ENCODE peak calls at places on chromosomes 11 and 22, in five cellular contexts. One of them, this sample, is unnamed.

GRCh38 chr11:78140392-78141077 is 1.1 kb upstream of the ALG8 start:
- DNase-seq in germinal center: no peak
- DNase-seq in left cardiac atrium: no peak
- DNase-seq in lower lobe of right lung: no peak
- DNase-seq in effector CD4-positive, alpha-beta T cell: no peak
- DNase-seq in this sample: no peak

GRCh38 chr11:66002648-66003225 is 434 bp downstream of the BANF1 start:
- DNase-seq in germinal center: peak
- DNase-seq in left cardiac atrium: peak
- DNase-seq in lower lobe of right lung: peak
- DNase-seq in effector CD4-positive, alpha-beta T cell: no peak
- DNase-seq in this sample: no peak

GRCh38 chr11:46845740-46846509 is at the start of gene CKAP5:
- DNase-seq in germinal center: peak
- DNase-seq in left cardiac atrium: peak
- DNase-seq in lower lobe of right lung: peak
- DNase-seq in effector CD4-positive, alpha-beta T cell: peak
- DNase-seq in this sample: peak

GRCh38 chr11:120344302-120345004 is 8.2 kb downstream of the ARHGEF12 start:
- DNase-seq in germinal center: peak
- DNase-seq in left cardiac atrium: no peak
- DNase-seq in lower lobe of right lung: no peak
- DNase-seq in effector CD4-positive, alpha-beta T cell: peak
- DNase-seq in this sample: no peak

GRCh38 chr11:109728056-109728455 is 306.1 kb downstream of the C11orf87 start:
- DNase-seq in germinal center: no peak
- DNase-seq in left cardiac atrium: no peak
- DNase-seq in lower lobe of right lung: no peak
- DNase-seq in effector CD4-positive, alpha-beta T cell: no peak
- DNase-seq in this sample: no peak

GRCh38 chr22:22684605-22685561 is 40.5 kb downstream of the GGTLC2 start:
- DNase-seq in germinal center: peak
- DNase-seq in left cardiac atrium: no peak
- DNase-seq in lower lobe of right lung: no peak
- DNase-seq in effector CD4-positive, alpha-beta T cell: no peak
- DNase-seq in this sample: no peak

GRCh38 chr11:2091112-2091746 is 48.0 kb downstream of the IGF2 start:
- DNase-seq in germinal center: no peak
- DNase-seq in left cardiac atrium: no peak
- DNase-seq in lower lobe of right lung: peak
- DNase-seq in effector CD4-positive, alpha-beta T cell: no peak
- DNase-seq in this sample: no peak

GRCh38 chr22:19880786-19881569 is 26.3 kb upstream of the GNB1L start:
- DNase-seq in germinal center: no peak
- DNase-seq in left cardiac atrium: peak
- DNase-seq in lower lobe of right lung: peak
- DNase-seq in effector CD4-positive, alpha-beta T cell: no peak
- DNase-seq in this sample: no peak

GRCh38 chr11:116642902-116643301 is 129.9 kb downstream of the BUD13 start:
- DNase-seq in germinal center: no peak
- DNase-seq in left cardiac atrium: no peak
- DNase-seq in lower lobe of right lung: no peak
- DNase-seq in effector CD4-positive, alpha-beta T cell: no peak
- DNase-seq in this sample: no peak

GRCh38 chr11:19988598-19988997 is 171.7 kb downstream of the DBX1 start:
- DNase-seq in germinal center: no peak
- DNase-seq in left cardiac atrium: peak
- DNase-seq in lower lobe of right lung: peak
- DNase-seq in effector CD4-positive, alpha-beta T cell: no peak
- DNase-seq in this sample: no peak

GRCh38 chr22:47107431-47107830 is 345.0 kb downstream of the TBC1D22A start:
- DNase-seq in germinal center: no peak
- DNase-seq in left cardiac atrium: no peak
- DNase-seq in lower lobe of right lung: no peak
- DNase-seq in effector CD4-positive, alpha-beta T cell: no peak
- DNase-seq in this sample: no peak

GRCh38 chr11:12556788-12557384 is 117.3 kb upstream of the TEAD1 start:
- DNase-seq in germinal center: no peak
- DNase-seq in left cardiac atrium: peak
- DNase-seq in lower lobe of right lung: peak
- DNase-seq in effector CD4-positive, alpha-beta T cell: no peak
- DNase-seq in this sample: no peak

GRCh38 chr11:33377100-33377851 is 120.1 kb downstream of the HIPK3 start:
- DNase-seq in germinal center: no peak
- DNase-seq in left cardiac atrium: no peak
- DNase-seq in lower lobe of right lung: no peak
- DNase-seq in effector CD4-positive, alpha-beta T cell: no peak
- DNase-seq in this sample: no peak

GRCh38 chr11:44623716-44624491 is 58.4 kb downstream of the CD82 start:
- DNase-seq in germinal center: peak
- DNase-seq in left cardiac atrium: no peak
- DNase-seq in lower lobe of right lung: no peak
- DNase-seq in effector CD4-positive, alpha-beta T cell: no peak
- DNase-seq in this sample: peak

GRCh38 chr11:74770456-74770855 is 21.8 kb downstream of the RNF169 start:
- DNase-seq in germinal center: no peak
- DNase-seq in left cardiac atrium: no peak
- DNase-seq in lower lobe of right lung: no peak
- DNase-seq in effector CD4-positive, alpha-beta T cell: no peak
- DNase-seq in this sample: no peak

GRCh38 chr11:62593434-62594044 is 2.2 kb upstream of the TUT1 start:
- DNase-seq in germinal center: peak
- DNase-seq in left cardiac atrium: peak
- DNase-seq in lower lobe of right lung: peak
- DNase-seq in effector CD4-positive, alpha-beta T cell: peak
- DNase-seq in this sample: peak

GRCh38 chr22:38601221-38601764 is 31.3 kb upstream of the DMC1 start:
- DNase-seq in germinal center: no peak
- DNase-seq in left cardiac atrium: no peak
- DNase-seq in lower lobe of right lung: no peak
- DNase-seq in effector CD4-positive, alpha-beta T cell: no peak
- DNase-seq in this sample: no peak

GRCh38 chr11:122663764-122664163 is 8.2 kb downstream of the UBASH3B start:
- DNase-seq in germinal center: no peak
- DNase-seq in left cardiac atrium: no peak
- DNase-seq in lower lobe of right lung: no peak
- DNase-seq in effector CD4-positive, alpha-beta T cell: no peak
- DNase-seq in this sample: no peak

GRCh38 chr11:122023614-122024250 is 92.3 kb downstream of the BLID start:
- DNase-seq in germinal center: no peak
- DNase-seq in left cardiac atrium: no peak
- DNase-seq in lower lobe of right lung: no peak
- DNase-seq in effector CD4-positive, alpha-beta T cell: no peak
- DNase-seq in this sample: no peak

GRCh38 chr22:24965822-24966626 is 13.5 kb downstream of the KIAA1671 start:
- DNase-seq in germinal center: no peak
- DNase-seq in left cardiac atrium: peak
- DNase-seq in lower lobe of right lung: peak
- DNase-seq in effector CD4-positive, alpha-beta T cell: no peak
- DNase-seq in this sample: no peak

GRCh38 chr11:114149689-114150407 is 90.3 kb downstream of the ZBTB16 start:
- DNase-seq in germinal center: no peak
- DNase-seq in left cardiac atrium: no peak
- DNase-seq in lower lobe of right lung: no peak
- DNase-seq in effector CD4-positive, alpha-beta T cell: no peak
- DNase-seq in this sample: no peak

GRCh38 chr11:24163146-24163545 is 333.7 kb upstream of the LUZP2 start:
- DNase-seq in germinal center: no peak
- DNase-seq in left cardiac atrium: no peak
- DNase-seq in lower lobe of right lung: no peak
- DNase-seq in effector CD4-positive, alpha-beta T cell: no peak
- DNase-seq in this sample: no peak

GRCh38 chr22:35752172-35752832 is 34.6 kb downstream of the APOL5 start:
- DNase-seq in germinal center: peak
- DNase-seq in left cardiac atrium: no peak
- DNase-seq in lower lobe of right lung: no peak
- DNase-seq in effector CD4-positive, alpha-beta T cell: no peak
- DNase-seq in this sample: no peak

GRCh38 chr22:22558972-22559603 is at the start of gene PRAME:
- DNase-seq in germinal center: peak
- DNase-seq in left cardiac atrium: peak
- DNase-seq in lower lobe of right lung: peak
- DNase-seq in effector CD4-positive, alpha-beta T cell: peak
- DNase-seq in this sample: peak

GRCh38 chr22:50306753-50307749 is at the start of gene PLXNB2:
- DNase-seq in germinal center: peak
- DNase-seq in left cardiac atrium: peak
- DNase-seq in lower lobe of right lung: peak
- DNase-seq in effector CD4-positive, alpha-beta T cell: no peak
- DNase-seq in this sample: no peak

GRCh38 chr22:44889233-44889878 is 120.4 kb downstream of the PHF21B start:
- DNase-seq in germinal center: no peak
- DNase-seq in left cardiac atrium: no peak
- DNase-seq in lower lobe of right lung: no peak
- DNase-seq in effector CD4-positive, alpha-beta T cell: no peak
- DNase-seq in this sample: no peak

GRCh38 chr11:58924230-58924629 is 15.1 kb upstream of the GLYATL1 start:
- DNase-seq in germinal center: no peak
- DNase-seq in left cardiac atrium: no peak
- DNase-seq in lower lobe of right lung: no peak
- DNase-seq in effector CD4-positive, alpha-beta T cell: no peak
- DNase-seq in this sample: no peak

GRCh38 chr11:2178906-2179494 is 7.4 kb upstream of the TH start:
- DNase-seq in germinal center: no peak
- DNase-seq in left cardiac atrium: no peak
- DNase-seq in lower lobe of right lung: no peak
- DNase-seq in effector CD4-positive, alpha-beta T cell: no peak
- DNase-seq in this sample: no peak

GRCh38 chr11:72069787-72070251 is 10.5 kb downstream of the NUMA1 start:
- DNase-seq in germinal center: no peak
- DNase-seq in left cardiac atrium: peak
- DNase-seq in lower lobe of right lung: peak
- DNase-seq in effector CD4-positive, alpha-beta T cell: no peak
- DNase-seq in this sample: peak

GRCh38 chr11:76074178-76075112 is 131.9 kb downstream of the WNT11 start:
- DNase-seq in germinal center: no peak
- DNase-seq in left cardiac atrium: no peak
- DNase-seq in lower lobe of right lung: no peak
- DNase-seq in effector CD4-positive, alpha-beta T cell: no peak
- DNase-seq in this sample: no peak